ENCODE peak calls at places on chromosome 9, in nine cellular contexts. Q is NCI-H1417; F is RWPE1; T is HCT116; M is hippocampal formation; E is nucleus accumbens; G is ureter; K is stimulated activated CD4-positive, alpha-beta T cell treated with anti-CD3 and anti-CD28 coated beads, Interleukin-1b, Interleukin-23, amount 100 ng/mL, for 1 hour; I is SHP77. B is an unnamed sample.

GRCh38 chr9:130185494-130186005 is 13.3 kb downstream of the NCS1 start:
- DNase-seq in Q (no peak), T (no peak), F (no peak), K (no peak), G (no peak), E (no peak), M (no peak), I (no peak), B (no peak)

GRCh38 chr9:104788251-104788650 is 24.3 kb downstream of the NIPSNAP3B start:
- DNase-seq in F (no peak), G (no peak), E (no peak), T (no peak), I (no peak), Q (no peak), M (no peak), K (no peak), B (no peak)

GRCh38 chr9:111599092-111599947 is at the start of gene PTGR1:
- DNase-seq in F (peak), K (no peak), T (peak), M (no peak), I (no peak), Q (peak), E (peak), G (peak), B (peak)

GRCh38 chr9:131019387-131020239 is 10.6 kb downstream of the LAMC3 start:
- DNase-seq in F (no peak), Q (no peak), K (no peak), M (no peak), E (no peak), G (peak), T (no peak), I (peak), B (no peak)

GRCh38 chr9:104931256-104931655 is 3.3 kb upstream of the ABCA1 start:
- DNase-seq in E (no peak), T (no peak), Q (no peak), F (no peak), G (no peak), I (no peak), K (no peak), M (no peak), B (no peak)

GRCh38 chr9:77018058-77019009 is 1.1 kb upstream of the FOXB2 start:
- DNase-seq in T (no peak), K (no peak), E (no peak), G (no peak), Q (no peak), M (no peak), F (no peak), I (no peak), B (no peak)

GRCh38 chr9:38024036-38024681 is 44.9 kb downstream of the SHB start:
- DNase-seq in Q (peak), K (no peak), F (peak), T (no peak), G (peak), M (peak), I (no peak), E (peak), B (no peak)

GRCh38 chr9:76085596-76085995 is 195.1 kb downstream of the PCSK5 start:
- DNase-seq in E (no peak), Q (no peak), K (no peak), T (no peak), F (no peak), M (no peak), G (no peak), I (no peak), B (no peak)

GRCh38 chr9:72173080-72173479 is 23.8 kb downstream of the GDA start:
- DNase-seq in F (no peak), T (no peak), G (no peak), K (no peak), M (no peak), I (no peak), Q (no peak), E (no peak), B (no peak)